ENCODE peak calls at places on chromosomes 6 and 20, in five cellular contexts. One of them, this sample, is unnamed.

GRCh38 chr6:111566873-111567517 is 38.7 kb downstream of the TRAF3IP2 start:
- DNase-seq in neural crest cell: no peak
- DNase-seq in PC-9: no peak
- DNase-seq in tibial artery: no peak
- DNase-seq in right lobe of liver: no peak
- DNase-seq in this sample: no peak

GRCh38 chr6:116446399-116446798 is 14.8 kb upstream of the CALHM6 start:
- DNase-seq in PC-9: peak; percentile 80
- DNase-seq in neural crest cell: no peak
- DNase-seq in tibial artery: no peak
- DNase-seq in right lobe of liver: no peak
- DNase-seq in this sample: no peak

GRCh38 chr6:156933201-156934053 is 156.2 kb downstream of the ARID1B start:
- DNase-seq in right lobe of liver: peak; percentile 89
- DNase-seq in neural crest cell: peak; percentile 23
- DNase-seq in tibial artery: no peak
- DNase-seq in PC-9: no peak
- DNase-seq in this sample: peak; percentile 28

GRCh38 chr20:58890454-58891075 is 38.0 kb downstream of the GNAS start:
- DNase-seq in neural crest cell: peak; percentile 73
- DNase-seq in tibial artery: peak; percentile 80
- DNase-seq in PC-9: no peak
- DNase-seq in right lobe of liver: peak; percentile 77
- DNase-seq in this sample: peak; percentile 80

GRCh38 chr6:116375262-116375661 is 4.5 kb downstream of the DSE start:
- DNase-seq in neural crest cell: no peak
- DNase-seq in PC-9: no peak
- DNase-seq in tibial artery: no peak
- DNase-seq in right lobe of liver: no peak
- DNase-seq in this sample: no peak

GRCh38 chr20:63296411-63297299 is 3.7 kb downstream of the COL20A1 start:
- DNase-seq in tibial artery: no peak
- DNase-seq in PC-9: no peak
- DNase-seq in right lobe of liver: no peak
- DNase-seq in neural crest cell: peak; percentile 44
- DNase-seq in this sample: no peak

GRCh38 chr6:4320860-4321259 is 185.5 kb upstream of the ECI2 start:
- DNase-seq in neural crest cell: no peak
- DNase-seq in PC-9: peak; percentile 88
- DNase-seq in tibial artery: no peak
- DNase-seq in right lobe of liver: no peak
- DNase-seq in this sample: no peak

GRCh38 chr20:17909745-17910345 is 58.7 kb downstream of the SNX5 start:
- DNase-seq in tibial artery: no peak
- DNase-seq in PC-9: no peak
- DNase-seq in neural crest cell: no peak
- DNase-seq in right lobe of liver: no peak
- DNase-seq in this sample: no peak

GRCh38 chr6:132465530-132466485 is 47.1 kb downstream of the STX7 start:
- DNase-seq in right lobe of liver: no peak
- DNase-seq in neural crest cell: no peak
- DNase-seq in PC-9: no peak
- DNase-seq in tibial artery: no peak
- DNase-seq in this sample: no peak

GRCh38 chr6:117352466-117353081 is 73.2 kb downstream of the ROS1 start:
- DNase-seq in neural crest cell: no peak
- DNase-seq in PC-9: no peak
- DNase-seq in right lobe of liver: no peak
- DNase-seq in tibial artery: no peak
- DNase-seq in this sample: no peak

GRCh38 chr20:37544386-37544785 is 16.7 kb upstream of the BLCAP start:
- DNase-seq in PC-9: no peak
- DNase-seq in tibial artery: no peak
- DNase-seq in right lobe of liver: no peak
- DNase-seq in neural crest cell: no peak
- DNase-seq in this sample: no peak

GRCh38 chr6:79536969-79537747 is at the start of gene LCA5:
- DNase-seq in neural crest cell: peak; percentile 82
- DNase-seq in tibial artery: peak; percentile 96
- DNase-seq in right lobe of liver: peak; percentile 92
- DNase-seq in PC-9: peak; percentile 90
- DNase-seq in this sample: peak; percentile 81

GRCh38 chr6:79543411-79543810 is 6.2 kb upstream of the LCA5 start:
- DNase-seq in PC-9: no peak
- DNase-seq in tibial artery: no peak
- DNase-seq in right lobe of liver: no peak
- DNase-seq in neural crest cell: no peak
- DNase-seq in this sample: no peak

GRCh38 chr6:79543886-79544285 is 6.7 kb upstream of the LCA5 start:
- DNase-seq in right lobe of liver: no peak
- DNase-seq in neural crest cell: no peak
- DNase-seq in tibial artery: no peak
- DNase-seq in PC-9: no peak
- DNase-seq in this sample: no peak

GRCh38 chr6:79536615-79536968 is 638 bp downstream of the LCA5 start:
- DNase-seq in neural crest cell: peak; percentile 10
- DNase-seq in PC-9: no peak
- DNase-seq in tibial artery: peak; percentile 56
- DNase-seq in right lobe of liver: no peak
- DNase-seq in this sample: no peak

DNA sequence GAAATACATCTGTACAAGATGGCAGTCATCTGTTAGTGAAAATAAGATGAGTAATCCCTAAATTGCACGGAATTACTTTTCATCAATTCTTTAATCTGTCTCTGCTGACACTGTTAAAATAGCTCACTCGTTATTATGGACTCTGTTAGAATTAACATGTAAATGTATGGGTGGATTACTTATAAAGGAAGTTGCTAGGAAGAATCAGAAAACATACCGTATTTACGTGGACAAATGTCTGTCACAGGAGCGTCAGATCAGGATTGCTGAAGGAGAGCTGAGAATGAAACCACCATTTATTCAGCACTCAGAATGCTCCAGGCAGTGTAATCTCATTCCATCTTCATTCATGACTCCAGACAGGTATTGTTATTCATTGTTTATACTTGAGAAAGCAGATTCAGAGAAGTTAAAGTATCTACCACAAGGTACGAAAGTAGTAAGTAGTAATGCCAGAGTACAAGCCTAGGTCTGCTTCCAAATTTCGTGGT is 1.3 kb upstream of the LCA5 start:
- DNase-seq in PC-9: peak; percentile 46
- DNase-seq in tibial artery: no peak
- DNase-seq in neural crest cell: no peak
- DNase-seq in right lobe of liver: no peak
- DNase-seq in this sample: no peak
- TF ChIP-seq CTCF in PC-9: no peak
- TF ChIP-seq CTCF in tibial artery: no peak
- TF ChIP-seq CTCF in neural crest cell: no peak
- TF ChIP-seq CTCF in right lobe of liver: no peak
- TF ChIP-seq CTCF in this sample: no peak

GRCh38 chr20:61519488-61519887 is 267.4 kb downstream of the CDH4 start:
- DNase-seq in right lobe of liver: peak; percentile 24
- DNase-seq in PC-9: no peak
- DNase-seq in tibial artery: no peak
- DNase-seq in neural crest cell: no peak
- DNase-seq in this sample: no peak
- TF ChIP-seq CTCF in right lobe of liver: no peak
- TF ChIP-seq CTCF in PC-9: no peak
- TF ChIP-seq CTCF in tibial artery: no peak
- TF ChIP-seq CTCF in neural crest cell: no peak
- TF ChIP-seq CTCF in this sample: no peak

DNA sequence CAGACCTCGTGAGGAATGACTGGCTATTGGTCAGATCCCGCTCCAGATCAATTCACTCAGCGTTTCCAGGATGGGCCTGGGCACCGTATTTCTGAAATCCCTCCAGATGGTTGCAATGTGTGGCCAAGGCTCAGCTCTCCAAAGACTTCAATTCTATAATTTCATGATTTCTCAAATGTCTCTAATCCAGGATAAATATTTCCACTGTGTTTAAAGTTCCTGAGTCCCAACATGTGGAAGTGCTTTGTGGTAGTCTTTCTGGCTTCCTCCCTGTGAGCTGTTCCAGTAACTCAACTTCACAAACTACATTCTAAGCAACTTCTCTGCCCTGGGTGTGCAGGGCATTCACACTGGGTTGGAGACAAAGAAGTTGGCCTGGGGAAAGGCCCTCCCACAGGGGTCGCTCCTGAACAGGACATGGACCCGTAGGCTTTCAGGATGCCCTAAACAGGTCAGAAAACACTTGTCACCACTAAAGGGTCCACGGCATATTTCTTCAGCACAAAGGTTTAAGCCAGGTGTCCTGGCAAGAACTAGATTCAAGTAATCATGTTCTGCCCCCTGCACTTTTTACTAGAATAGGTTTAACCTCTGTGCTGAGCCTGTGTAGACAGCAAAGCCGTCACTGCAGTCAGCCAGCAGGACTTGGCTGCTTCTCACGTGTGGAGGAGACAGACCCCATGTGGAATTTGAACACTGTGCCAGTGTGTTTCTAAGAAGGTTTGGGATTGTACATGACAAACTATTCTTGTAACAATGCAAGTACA is 212.0 kb downstream of the WDR27 start:
- DNase-seq in neural crest cell: no peak
- DNase-seq in PC-9: no peak
- DNase-seq in right lobe of liver: no peak
- DNase-seq in tibial artery: no peak
- DNase-seq in this sample: no peak
- TF ChIP-seq CTCF in neural crest cell: no peak
- TF ChIP-seq CTCF in PC-9: no peak
- TF ChIP-seq CTCF in right lobe of liver: no peak
- TF ChIP-seq CTCF in tibial artery: no peak
- TF ChIP-seq CTCF in this sample: no peak

DNA sequence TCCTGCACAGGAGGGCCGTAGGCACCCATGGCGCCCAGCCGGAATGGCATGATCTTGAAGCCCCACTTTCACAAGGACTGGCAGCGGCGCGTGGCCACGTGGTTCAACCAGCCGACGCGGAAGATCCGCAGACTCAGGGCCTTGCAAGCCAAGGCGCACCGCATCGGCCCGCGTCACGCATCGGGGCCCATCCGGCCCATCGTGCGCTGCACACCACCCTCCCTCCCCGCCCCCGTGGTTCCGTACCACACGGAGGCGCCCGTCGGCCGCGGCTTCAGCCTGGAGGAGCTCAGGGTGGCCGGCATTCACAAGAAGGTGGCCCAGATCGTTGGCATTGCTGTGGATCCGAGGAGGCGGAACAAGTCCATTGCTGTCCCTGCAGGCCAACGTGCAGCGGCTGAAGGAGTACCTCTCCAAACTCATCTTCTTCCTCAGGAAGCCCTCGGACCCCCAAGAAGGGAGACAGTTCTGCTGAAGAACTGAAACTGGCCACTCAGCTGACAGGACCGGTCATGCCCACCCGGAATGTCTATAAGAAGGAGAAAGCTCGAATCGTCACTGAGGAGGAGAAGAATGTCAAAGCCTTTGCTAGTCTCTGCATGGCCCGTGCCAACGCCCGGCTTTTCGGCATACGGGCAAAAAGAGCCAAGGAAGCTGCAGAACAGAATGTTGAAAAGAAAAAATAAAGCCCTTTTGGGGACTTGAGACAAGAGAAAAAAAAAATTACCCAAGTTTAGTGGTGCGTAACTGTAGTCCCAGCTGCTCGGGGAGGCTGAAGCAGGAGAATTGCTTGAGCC is 9.9 kb upstream of the NCOA5 start:
- DNase-seq in PC-9: peak; percentile 25
- DNase-seq in tibial artery: no peak
- DNase-seq in right lobe of liver: no peak
- DNase-seq in neural crest cell: no peak
- DNase-seq in this sample: no peak
- TF ChIP-seq CTCF in PC-9: no peak
- TF ChIP-seq CTCF in tibial artery: no peak
- TF ChIP-seq CTCF in right lobe of liver: no peak
- TF ChIP-seq CTCF in neural crest cell: no peak
- TF ChIP-seq CTCF in this sample: no peak

DNA sequence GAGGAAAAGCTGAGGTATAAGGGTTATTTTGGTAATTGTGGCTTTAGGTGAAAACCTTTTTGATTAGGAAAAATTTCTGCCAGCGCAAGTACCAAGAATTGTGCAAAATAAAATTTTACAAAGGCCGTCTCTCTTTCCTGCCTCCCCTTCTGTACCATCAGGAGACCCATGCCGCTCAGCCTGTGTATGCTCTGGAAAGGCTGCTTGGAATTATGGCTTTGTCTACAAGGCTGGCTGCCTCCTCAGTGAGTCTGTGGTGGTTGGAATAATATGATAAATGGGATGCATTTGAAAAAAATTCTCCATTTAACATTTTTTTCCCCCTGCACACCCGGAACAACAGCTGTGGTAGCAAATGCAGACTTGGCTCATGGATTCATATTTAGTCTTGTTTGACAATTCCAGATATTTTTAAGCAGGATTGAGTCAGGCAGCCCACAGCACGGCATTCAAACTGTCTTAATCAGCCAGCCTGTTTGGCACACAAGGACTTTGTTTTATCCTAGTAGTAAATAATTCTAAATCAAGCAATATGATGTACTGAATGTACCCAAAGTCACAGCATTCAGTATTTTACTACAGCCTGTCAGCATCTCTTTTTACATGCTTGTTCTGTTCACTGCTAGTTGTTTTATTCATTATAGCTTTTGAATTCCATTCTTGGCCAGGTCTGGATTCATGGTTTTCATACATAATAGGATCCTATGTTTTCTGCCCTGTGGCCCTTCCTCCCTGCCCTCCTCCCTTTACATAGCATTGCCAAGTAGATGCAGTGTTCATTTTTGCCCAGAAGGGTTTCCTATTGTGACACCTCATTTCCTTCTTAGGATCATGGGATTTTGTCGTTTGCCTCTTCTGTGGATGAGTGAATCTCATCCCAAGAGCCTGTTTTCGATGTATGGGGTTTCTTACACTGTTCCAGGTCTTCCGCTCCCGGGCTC is 68.0 kb downstream of the LRRC1 start:
- DNase-seq in neural crest cell: no peak
- DNase-seq in PC-9: no peak
- DNase-seq in tibial artery: no peak
- DNase-seq in right lobe of liver: no peak
- DNase-seq in this sample: no peak
- TF ChIP-seq CTCF in neural crest cell: no peak
- TF ChIP-seq CTCF in PC-9: no peak
- TF ChIP-seq CTCF in tibial artery: peak; percentile 9
- TF ChIP-seq CTCF in right lobe of liver: no peak
- TF ChIP-seq CTCF in this sample: no peak

DNA sequence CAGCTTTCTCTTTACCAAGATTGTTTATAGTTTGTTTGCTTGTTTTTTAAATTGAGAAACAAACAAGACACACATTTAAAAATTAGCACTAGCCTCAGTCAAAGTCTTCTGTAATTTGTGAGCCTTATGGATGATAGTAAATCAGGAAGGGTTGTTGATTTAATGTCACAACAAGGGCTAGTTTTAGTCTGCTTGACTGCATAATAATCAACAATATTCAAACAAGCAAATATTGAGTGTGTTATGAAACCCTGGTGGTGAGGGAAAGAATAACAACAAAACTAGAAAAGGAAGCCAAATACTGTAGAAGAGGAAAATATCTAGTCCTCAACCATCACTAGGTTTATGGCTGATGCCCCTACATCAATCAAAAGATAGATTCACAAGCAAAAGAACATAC is 228.6 kb downstream of the TBC1D7 start:
- DNase-seq in PC-9: no peak
- DNase-seq in right lobe of liver: no peak
- DNase-seq in tibial artery: no peak
- DNase-seq in neural crest cell: no peak
- DNase-seq in this sample: no peak
- TF ChIP-seq CTCF in PC-9: peak; percentile 51
- TF ChIP-seq CTCF in right lobe of liver: no peak
- TF ChIP-seq CTCF in tibial artery: no peak
- TF ChIP-seq CTCF in neural crest cell: peak; percentile 53
- TF ChIP-seq CTCF in this sample: peak; percentile 41

GRCh38 chr6:146381486-146381885 is 162.1 kb upstream of the RAB32 start:
- DNase-seq in right lobe of liver: no peak
- DNase-seq in neural crest cell: no peak
- DNase-seq in PC-9: no peak
- DNase-seq in tibial artery: no peak
- DNase-seq in this sample: no peak
- TF ChIP-seq CTCF in right lobe of liver: no peak
- TF ChIP-seq CTCF in neural crest cell: peak; percentile 19
- TF ChIP-seq CTCF in PC-9: peak; percentile 35
- TF ChIP-seq CTCF in tibial artery: no peak
- TF ChIP-seq CTCF in this sample: no peak